ENCODE peak calls at places on chromosomes 16 and 17, in seven cellular contexts. O is breast epithelium, J is stomach, I is HL-60, H is prostate gland, E is esophagus muscularis mucosa, A is GM12878. D is an unnamed sample.

GRCh38 chr17:2111691-2112090 is 56.8 kb downstream of the HIC1 start:
- DNase-seq in I (no peak), H (peak), E (no peak), O (no peak), A (no peak), J (peak), D (no peak)

GRCh38 chr16:67939507-67940435 is 3.1 kb upstream of the PSMB10 start:
- DNase-seq in I (peak), O (no peak), J (peak), E (no peak), A (no peak), H (peak), D (peak)

GRCh38 chr16:52613508-52613907 is 66.6 kb upstream of the TOX3 start:
- DNase-seq in O (no peak), A (no peak), E (no peak), H (no peak), I (no peak), J (no peak), D (no peak)

GRCh38 chr16:17555176-17555575 is 84.4 kb upstream of the XYLT1 start:
- DNase-seq in I (no peak), J (no peak), A (no peak), E (no peak), O (no peak), H (no peak), D (no peak)

GRCh38 chr17:76351526-76352071 is 2.1 kb downstream of the PRPSAP1 start:
- DNase-seq in J (no peak), I (no peak), H (no peak), A (no peak), E (no peak), O (no peak), D (no peak)

GRCh38 chr16:48559462-48560211 is 50.3 kb downstream of the N4BP1 start:
- DNase-seq in H (no peak), I (peak), O (no peak), E (no peak), J (no peak), A (no peak), D (no peak)

GRCh38 chr16:61812251-61812650 is 224.0 kb downstream of the CDH8 start:
- DNase-seq in A (no peak), E (no peak), H (no peak), O (no peak), J (no peak), I (no peak), D (no peak)

GRCh38 chr16:81518439-81518757 is 73.8 kb downstream of the CMIP start:
- DNase-seq in H (no peak), I (no peak), O (peak), E (no peak), A (no peak), J (no peak), D (no peak)

GRCh38 chr16:85878875-85879274 is 20.1 kb upstream of the IRF8 start:
- DNase-seq in A (no peak), I (no peak), O (no peak), E (no peak), H (no peak), J (no peak), D (no peak)

GRCh38 chr16:59633996-59634579 is 900.0 kb upstream of the GOT2 start:
- DNase-seq in J (no peak), A (no peak), I (no peak), H (no peak), O (no peak), E (no peak), D (no peak)

GRCh38 chr17:5793899-5794298 is 209.6 kb upstream of the NLRP1 start:
- DNase-seq in H (no peak), J (no peak), E (no peak), A (no peak), I (no peak), O (no peak), D (no peak)

GRCh38 chr17:55663395-55663794 is 59.3 kb downstream of the TMEM100 start:
- DNase-seq in I (no peak), O (no peak), H (no peak), A (no peak), E (no peak), J (no peak), D (no peak)

GRCh38 chr16:50842589-50842988 is 100.7 kb downstream of the CYLD start:
- DNase-seq in H (no peak), O (no peak), I (no peak), E (peak), J (no peak), A (no peak), D (no peak)

GRCh38 chr16:25257504-25257955 is at the start of gene ZKSCAN2:
- DNase-seq in O (peak), J (peak), I (peak), H (peak), A (peak), E (peak), D (peak)

GRCh38 chr16:13077816-13078215 is 176.4 kb downstream of the SHISA9 start:
- DNase-seq in I (no peak), O (no peak), E (no peak), H (no peak), J (no peak), A (no peak), D (no peak)

GRCh38 chr17:77086433-77087010 is 54.2 kb upstream of the SEC14L1 start:
- DNase-seq in A (no peak), E (peak), J (peak), I (peak), O (peak), H (peak), D (peak)

GRCh38 chr17:3603119-3603869 is 5.9 kb downstream of the TRPV1 start:
- DNase-seq in E (no peak), I (no peak), J (no peak), O (no peak), A (no peak), H (no peak), D (no peak)

GRCh38 chr17:56064506-56064905 is 88.8 kb upstream of the ANKFN1 start:
- DNase-seq in E (no peak), A (no peak), O (no peak), I (no peak), H (no peak), J (no peak), D (no peak)

GRCh38 chr17:2157081-2157480 is 102.2 kb downstream of the HIC1 start:
- DNase-seq in J (no peak), O (no peak), E (no peak), A (no peak), H (no peak), I (peak), D (no peak)

GRCh38 chr17:263271-263670 is 81.8 kb upstream of the DOC2B start:
- DNase-seq in I (no peak), E (no peak), H (no peak), A (no peak), J (peak), O (peak), D (no peak)

GRCh38 chr17:41967141-41967920 is 736 bp downstream of the CNP start:
- DNase-seq in E (no peak), J (no peak), H (no peak), O (no peak), I (peak), A (no peak), D (peak)

GRCh38 chr17:13909901-13910519 is 159.3 kb upstream of the COX10 start:
- DNase-seq in H (no peak), E (peak), O (no peak), J (no peak), A (no peak), I (no peak), D (no peak)
- TF ChIP-seq POLR2AphosphoS5 in H (no peak), E (no peak), O (no peak), J (no peak), A (no peak), I (no peak), D (no peak)

DNA sequence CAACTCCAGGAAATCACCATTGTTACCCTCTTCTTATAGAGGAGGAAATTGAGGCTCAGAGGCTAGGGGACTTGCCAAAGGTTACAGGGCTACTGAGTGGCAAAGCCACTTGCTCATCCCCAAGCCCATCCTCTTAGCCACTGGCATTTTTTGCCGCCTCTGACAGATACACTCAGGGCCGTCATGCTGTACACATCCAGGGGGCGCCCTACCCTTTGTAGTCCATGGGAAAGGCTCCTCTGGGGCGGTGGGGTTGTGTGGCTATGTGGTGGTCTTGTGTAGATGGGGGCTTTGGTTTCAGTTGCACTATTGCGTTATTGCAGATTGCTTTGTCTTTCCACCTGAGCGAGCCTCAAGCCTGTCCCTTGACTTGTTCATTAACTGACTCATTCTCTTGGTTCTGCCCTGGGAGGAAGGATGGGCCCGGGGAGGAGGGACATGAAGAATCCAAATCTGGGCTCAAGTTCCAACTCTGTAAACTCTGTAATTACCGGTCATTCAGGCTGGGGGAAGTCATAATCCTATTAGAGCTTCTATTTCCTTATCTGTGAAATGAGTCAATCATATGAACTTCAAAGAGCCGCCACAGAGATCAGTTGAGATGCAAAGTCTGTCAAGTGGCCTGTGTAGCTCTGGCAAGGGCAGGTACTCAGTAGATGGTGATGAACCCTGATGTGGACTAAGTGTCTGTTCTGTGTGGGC is 2.8 kb downstream of the NOS2 start:
- DNase-seq in H (no peak), I (no peak), J (no peak), A (no peak), O (no peak), E (no peak), D (peak)
- TF ChIP-seq CTCF in H (no peak), I (no peak), J (no peak), A (no peak), O (no peak), E (no peak), D (no peak)

GRCh38 chr16:55512941-55513340 is 4.1 kb downstream of the LPCAT2 start:
- DNase-seq in A (no peak), J (no peak), I (no peak), O (no peak), E (no peak), H (no peak), D (no peak)

GRCh38 chr16:55508271-55508921 is 476 bp upstream of the LPCAT2 start:
- DNase-seq in E (no peak), O (no peak), I (peak), A (no peak), H (no peak), J (no peak), D (no peak)

GRCh38 chr16:55513616-55514015 is 4.7 kb downstream of the LPCAT2 start:
- DNase-seq in J (no peak), O (no peak), E (no peak), I (no peak), H (no peak), A (no peak), D (no peak)

GRCh38 chr16:55508941-55509920 is at the start of gene LPCAT2:
- DNase-seq in E (no peak), A (no peak), H (peak), I (peak), O (no peak), J (peak), D (peak)

GRCh38 chr16:55510185-55510805 is 1.4 kb downstream of the LPCAT2 start:
- DNase-seq in H (no peak), J (no peak), O (no peak), I (peak), A (no peak), E (no peak), D (no peak)
- H3K4me3 ChIP-seq in H (no peak), J (no peak), O (peak), I (peak), A (no peak), E (peak), D (peak)

GRCh38 chr17:43027091-43028032 is 2.3 kb downstream of the RND2 start:
- DNase-seq in J (no peak), A (no peak), I (no peak), O (no peak), H (no peak), E (no peak), D (no peak)
- TF ChIP-seq POLR2AphosphoS5 in J (no peak), A (no peak), I (no peak), O (no peak), H (no peak), E (no peak), D (no peak)